ENCODE peak calls at places on chromosomes 7 and 10, in eight cellular contexts. One of them, this sample, is unnamed.

GRCh38 chr7:13903997-13904396 is 85.5 kb downstream of the ETV1 start:
- DNase-seq in SK-N-SH: no peak
- DNase-seq in neural progenitor cell: no peak
- DNase-seq in HCT116: no peak
- DNase-seq in PC-3: no peak
- DNase-seq in GM23338: no peak
- DNase-seq in MM.1S: no peak
- DNase-seq in hepatocyte: no peak
- DNase-seq in this sample: peak; percentile 77

GRCh38 chr7:157558516-157558874 is 221.7 kb downstream of the DNAJB6 start:
- DNase-seq in SK-N-SH: no peak
- DNase-seq in neural progenitor cell: no peak
- DNase-seq in HCT116: no peak
- DNase-seq in PC-3: no peak
- DNase-seq in GM23338: no peak
- DNase-seq in MM.1S: no peak
- DNase-seq in hepatocyte: no peak
- DNase-seq in this sample: no peak

GRCh38 chr10:129896231-129897150 is 67.6 kb downstream of the EBF3 start:
- DNase-seq in SK-N-SH: no peak
- DNase-seq in neural progenitor cell: peak; percentile 89
- DNase-seq in HCT116: no peak
- DNase-seq in PC-3: no peak
- DNase-seq in GM23338: peak; percentile 64
- DNase-seq in MM.1S: no peak
- DNase-seq in hepatocyte: no peak
- DNase-seq in this sample: no peak

GRCh38 chr10:68109312-68109711 is at the start of gene MYPN:
- DNase-seq in SK-N-SH: no peak
- DNase-seq in neural progenitor cell: no peak
- DNase-seq in HCT116: no peak
- DNase-seq in PC-3: no peak
- DNase-seq in GM23338: no peak
- DNase-seq in MM.1S: no peak
- DNase-seq in hepatocyte: no peak
- DNase-seq in this sample: no peak

GRCh38 chr10:69434169-69434568 is 17.1 kb upstream of the TSPAN15 start:
- DNase-seq in SK-N-SH: no peak
- DNase-seq in neural progenitor cell: no peak
- DNase-seq in HCT116: no peak
- DNase-seq in PC-3: peak; percentile 73
- DNase-seq in GM23338: no peak
- DNase-seq in MM.1S: no peak
- DNase-seq in hepatocyte: no peak
- DNase-seq in this sample: peak; percentile 34

GRCh38 chr7:45129181-45129800 is 17.8 kb upstream of the TBRG4 start:
- DNase-seq in SK-N-SH: no peak
- DNase-seq in neural progenitor cell: no peak
- DNase-seq in HCT116: no peak
- DNase-seq in PC-3: no peak
- DNase-seq in GM23338: no peak
- DNase-seq in MM.1S: no peak
- DNase-seq in hepatocyte: no peak
- DNase-seq in this sample: no peak

GRCh38 chr10:103917326-103918052 is 495 bp downstream of the STN1 start:
- DNase-seq in SK-N-SH: no peak
- DNase-seq in neural progenitor cell: peak; percentile 73
- DNase-seq in HCT116: no peak
- DNase-seq in PC-3: no peak
- DNase-seq in GM23338: peak; percentile 65
- DNase-seq in MM.1S: peak; percentile 26
- DNase-seq in hepatocyte: peak; percentile 62
- DNase-seq in this sample: peak; percentile 76

GRCh38 chr7:82704121-82704520 is 260.5 kb upstream of the CACNA2D1 start:
- DNase-seq in SK-N-SH: peak; percentile 31
- DNase-seq in neural progenitor cell: no peak
- DNase-seq in HCT116: no peak
- DNase-seq in PC-3: no peak
- DNase-seq in GM23338: no peak
- DNase-seq in MM.1S: no peak
- DNase-seq in hepatocyte: no peak
- DNase-seq in this sample: no peak

GRCh38 chr10:79159141-79159619 is 90.4 kb downstream of the ZMIZ1 start:
- DNase-seq in SK-N-SH: peak; percentile 76
- DNase-seq in neural progenitor cell: no peak
- DNase-seq in HCT116: no peak
- DNase-seq in PC-3: peak; percentile 98
- DNase-seq in GM23338: no peak
- DNase-seq in MM.1S: no peak
- DNase-seq in hepatocyte: no peak
- DNase-seq in this sample: peak; percentile 96

GRCh38 chr10:33897255-33897893 is 562.9 kb upstream of the NRP1 start:
- DNase-seq in SK-N-SH: no peak
- DNase-seq in neural progenitor cell: no peak
- DNase-seq in HCT116: no peak
- DNase-seq in PC-3: no peak
- DNase-seq in GM23338: no peak
- DNase-seq in MM.1S: no peak
- DNase-seq in hepatocyte: no peak
- DNase-seq in this sample: peak; percentile 61

GRCh38 chr7:77674878-77675277 is 21.4 kb upstream of the RSBN1L start:
- DNase-seq in SK-N-SH: no peak
- DNase-seq in neural progenitor cell: no peak
- DNase-seq in HCT116: peak; percentile 48
- DNase-seq in PC-3: peak; percentile 94
- DNase-seq in GM23338: no peak
- DNase-seq in MM.1S: no peak
- DNase-seq in hepatocyte: peak; percentile 23
- DNase-seq in this sample: peak; percentile 79

GRCh38 chr7:7175075-7175695 is 7.2 kb upstream of the C1GALT1 start:
- DNase-seq in SK-N-SH: no peak
- DNase-seq in neural progenitor cell: no peak
- DNase-seq in HCT116: no peak
- DNase-seq in PC-3: no peak
- DNase-seq in GM23338: no peak
- DNase-seq in MM.1S: no peak
- DNase-seq in hepatocyte: no peak
- DNase-seq in this sample: peak; percentile 29

GRCh38 chr10:30422981-30423654 is 10.9 kb upstream of the MAP3K8 start:
- DNase-seq in SK-N-SH: no peak
- DNase-seq in neural progenitor cell: peak; percentile 52
- DNase-seq in HCT116: no peak
- DNase-seq in PC-3: peak; percentile 82
- DNase-seq in GM23338: peak; percentile 89
- DNase-seq in MM.1S: no peak
- DNase-seq in hepatocyte: peak; percentile 83
- DNase-seq in this sample: peak; percentile 72

GRCh38 chr7:92753614-92754013 is 82.8 kb downstream of the CDK6 start:
- DNase-seq in SK-N-SH: no peak
- DNase-seq in neural progenitor cell: no peak
- DNase-seq in HCT116: no peak
- DNase-seq in PC-3: peak; percentile 42
- DNase-seq in GM23338: no peak
- DNase-seq in MM.1S: no peak
- DNase-seq in hepatocyte: no peak
- DNase-seq in this sample: no peak
- H3K36me3 ChIP-seq in SK-N-SH: peaks cover 51% of the 10 kb centered on the region
- H3K36me3 ChIP-seq in neural progenitor cell: no peaks in the 10 kb centered on the region
- H3K36me3 ChIP-seq in HCT116: no peaks in the 10 kb centered on the region
- H3K36me3 ChIP-seq in PC-3: peaks cover 5% of the 10 kb centered on the region
- H3K36me3 ChIP-seq in GM23338: no peaks in the 10 kb centered on the region
- H3K36me3 ChIP-seq in MM.1S: no peaks in the 10 kb centered on the region
- H3K36me3 ChIP-seq in hepatocyte: no peaks in the 10 kb centered on the region
- H3K36me3 ChIP-seq in this sample: no peaks in the 10 kb centered on the region

GRCh38 chr7:117075934-117076333 is 122.6 kb downstream of the ST7 start:
- DNase-seq in SK-N-SH: no peak
- DNase-seq in neural progenitor cell: no peak
- DNase-seq in HCT116: no peak
- DNase-seq in PC-3: no peak
- DNase-seq in GM23338: no peak
- DNase-seq in MM.1S: no peak
- DNase-seq in hepatocyte: no peak
- DNase-seq in this sample: no peak
- TF ChIP-seq EZH2phosphoT487 in SK-N-SH: no peak
- TF ChIP-seq EZH2phosphoT487 in neural progenitor cell: no peak
- TF ChIP-seq EZH2phosphoT487 in HCT116: no peak
- TF ChIP-seq EZH2phosphoT487 in PC-3: no peak
- TF ChIP-seq EZH2phosphoT487 in GM23338: no peak
- TF ChIP-seq EZH2phosphoT487 in MM.1S: no peak
- TF ChIP-seq EZH2phosphoT487 in hepatocyte: no peak
- TF ChIP-seq EZH2phosphoT487 in this sample: no peak

DNA sequence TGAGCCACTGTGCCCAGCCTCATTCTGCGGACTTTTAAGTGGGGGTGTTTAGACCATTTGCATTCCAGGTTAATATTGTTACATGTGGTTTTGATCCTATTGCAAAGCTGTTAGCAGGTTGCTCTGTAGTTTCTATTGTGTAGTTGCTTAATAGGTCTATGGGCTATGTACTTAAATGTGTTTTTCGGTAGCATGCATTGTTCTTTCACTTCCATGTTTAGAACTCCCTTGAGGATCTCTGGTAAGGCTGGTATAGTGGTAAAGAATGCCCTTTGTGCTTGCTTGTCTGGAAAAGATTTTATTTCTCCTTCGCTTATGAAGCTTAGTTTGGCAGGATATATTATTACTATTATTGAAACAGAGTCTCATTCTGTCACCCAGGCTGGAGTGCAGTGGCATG is 13.4 kb upstream of the LRRD1 start:
- DNase-seq in SK-N-SH: no peak
- DNase-seq in neural progenitor cell: no peak
- DNase-seq in HCT116: no peak
- DNase-seq in PC-3: no peak
- DNase-seq in GM23338: no peak
- DNase-seq in MM.1S: no peak
- DNase-seq in hepatocyte: no peak
- DNase-seq in this sample: no peak
- H3K36me3 ChIP-seq in SK-N-SH: peaks cover 57% of the 10 kb centered on the region
- H3K36me3 ChIP-seq in neural progenitor cell: peaks cover 13% of the 10 kb centered on the region
- H3K36me3 ChIP-seq in HCT116: no peaks in the 10 kb centered on the region
- H3K36me3 ChIP-seq in PC-3: no peaks in the 10 kb centered on the region
- H3K36me3 ChIP-seq in GM23338: peaks cover 6% of the 10 kb centered on the region
- H3K36me3 ChIP-seq in MM.1S: no peaks in the 10 kb centered on the region
- H3K36me3 ChIP-seq in hepatocyte: no peaks in the 10 kb centered on the region
- H3K36me3 ChIP-seq in this sample: no peaks in the 10 kb centered on the region

GRCh38 chr10:32471232-32471631 is 25.3 kb downstream of the CCDC7 start:
- DNase-seq in SK-N-SH: no peak
- DNase-seq in neural progenitor cell: no peak
- DNase-seq in HCT116: no peak
- DNase-seq in PC-3: no peak
- DNase-seq in GM23338: no peak
- DNase-seq in MM.1S: no peak
- DNase-seq in hepatocyte: no peak
- DNase-seq in this sample: no peak
- TF ChIP-seq EZH2phosphoT487 in SK-N-SH: no peak
- TF ChIP-seq EZH2phosphoT487 in neural progenitor cell: no peak
- TF ChIP-seq EZH2phosphoT487 in HCT116: no peak
- TF ChIP-seq EZH2phosphoT487 in PC-3: no peak
- TF ChIP-seq EZH2phosphoT487 in GM23338: no peak
- TF ChIP-seq EZH2phosphoT487 in MM.1S: no peak
- TF ChIP-seq EZH2phosphoT487 in hepatocyte: no peak
- TF ChIP-seq EZH2phosphoT487 in this sample: no peak

DNA sequence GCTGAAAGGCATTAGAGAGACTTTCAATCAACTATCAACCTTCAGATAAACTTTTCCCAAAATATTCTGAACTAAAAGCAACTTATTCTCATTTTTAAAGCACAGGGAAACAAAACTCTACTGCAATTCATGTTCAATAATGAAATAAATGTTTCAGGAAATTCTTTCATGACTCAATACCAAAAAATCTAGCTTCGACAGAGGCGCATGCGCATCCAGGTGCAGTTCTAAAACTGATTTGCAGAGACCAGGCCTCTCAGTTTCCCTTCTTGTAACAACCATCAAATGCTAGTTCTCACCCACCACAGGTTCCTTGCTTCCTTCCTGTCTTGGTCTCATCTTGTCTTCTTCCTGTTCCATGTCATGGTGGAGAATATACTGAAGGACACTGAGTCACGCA is 55.3 kb upstream of the NRBF2 start:
- DNase-seq in SK-N-SH: no peak
- DNase-seq in neural progenitor cell: no peak
- DNase-seq in HCT116: no peak
- DNase-seq in PC-3: no peak
- DNase-seq in GM23338: no peak
- DNase-seq in MM.1S: no peak
- DNase-seq in hepatocyte: no peak
- DNase-seq in this sample: no peak
- H3K36me3 ChIP-seq in SK-N-SH: no peaks in the 10 kb centered on the region
- H3K36me3 ChIP-seq in neural progenitor cell: no peaks in the 10 kb centered on the region
- H3K36me3 ChIP-seq in HCT116: no peaks in the 10 kb centered on the region
- H3K36me3 ChIP-seq in PC-3: no peaks in the 10 kb centered on the region
- H3K36me3 ChIP-seq in GM23338: no peaks in the 10 kb centered on the region
- H3K36me3 ChIP-seq in MM.1S: no peaks in the 10 kb centered on the region
- H3K36me3 ChIP-seq in hepatocyte: no peaks in the 10 kb centered on the region
- H3K36me3 ChIP-seq in this sample: no peaks in the 10 kb centered on the region

This sample was measured in GM23248.